ENCODE peak calls at places on chromosomes 2 and 18, in nine cellular contexts. One of them, this sample, is unnamed.
A peak's percentile ranks its signal among the peaks of the same experiment; 100 is the strongest.

GRCh38 chr18:55343396-55344073 is 244.5 kb downstream of the TCF4 start:
- DNase-seq in CD4-positive, alpha-beta memory T cell: no peak
- DNase-seq in IMR-90: peak; percentile 64
- DNase-seq in lower lobe of right lung: no peak
- DNase-seq in fibroblast of lung: peak; percentile 48
- DNase-seq in left ventricle myocardium inferior: no peak
- DNase-seq in prostate gland: no peak
- DNase-seq in kidney: no peak
- DNase-seq in adrenal gland: no peak
- DNase-seq in this sample: no peak

GRCh38 chr2:191845248-191845715 is 1.6 kb downstream of the CAVIN2 start:
- DNase-seq in CD4-positive, alpha-beta memory T cell: no peak
- DNase-seq in IMR-90: no peak
- DNase-seq in lower lobe of right lung: peak; percentile 53
- DNase-seq in fibroblast of lung: no peak
- DNase-seq in left ventricle myocardium inferior: peak; percentile 66
- DNase-seq in prostate gland: no peak
- DNase-seq in kidney: peak; percentile 75
- DNase-seq in adrenal gland: no peak
- DNase-seq in this sample: no peak

GRCh38 chr2:177251165-177251542 is 13.4 kb downstream of the NFE2L2 start:
- DNase-seq in CD4-positive, alpha-beta memory T cell: no peak
- DNase-seq in IMR-90: no peak
- DNase-seq in lower lobe of right lung: no peak
- DNase-seq in fibroblast of lung: no peak
- DNase-seq in left ventricle myocardium inferior: no peak
- DNase-seq in prostate gland: no peak
- DNase-seq in kidney: no peak
- DNase-seq in adrenal gland: no peak
- DNase-seq in this sample: no peak

GRCh38 chr18:42113529-42114191 is 158.6 kb downstream of the PIK3C3 start:
- DNase-seq in CD4-positive, alpha-beta memory T cell: peak; percentile 2
- DNase-seq in IMR-90: peak; percentile 39
- DNase-seq in lower lobe of right lung: no peak
- DNase-seq in fibroblast of lung: peak; percentile 52
- DNase-seq in left ventricle myocardium inferior: no peak
- DNase-seq in prostate gland: no peak
- DNase-seq in kidney: no peak
- DNase-seq in adrenal gland: no peak
- DNase-seq in this sample: no peak

GRCh38 chr2:209113030-209113429 is 310.8 kb upstream of the MAP2 start:
- DNase-seq in CD4-positive, alpha-beta memory T cell: no peak
- DNase-seq in IMR-90: no peak
- DNase-seq in lower lobe of right lung: no peak
- DNase-seq in fibroblast of lung: no peak
- DNase-seq in left ventricle myocardium inferior: no peak
- DNase-seq in prostate gland: no peak
- DNase-seq in kidney: no peak
- DNase-seq in adrenal gland: no peak
- DNase-seq in this sample: no peak

GRCh38 chr2:215660687-215661086 is 224.8 kb upstream of the FN1 start:
- DNase-seq in CD4-positive, alpha-beta memory T cell: no peak
- DNase-seq in IMR-90: peak; percentile 98
- DNase-seq in lower lobe of right lung: no peak
- DNase-seq in fibroblast of lung: peak; percentile 98
- DNase-seq in left ventricle myocardium inferior: no peak
- DNase-seq in prostate gland: no peak
- DNase-seq in kidney: no peak
- DNase-seq in adrenal gland: no peak
- DNase-seq in this sample: no peak

GRCh38 chr2:43519711-43520221 is 76.1 kb downstream of the THADA start:
- DNase-seq in CD4-positive, alpha-beta memory T cell: no peak
- DNase-seq in IMR-90: peak; percentile 97
- DNase-seq in lower lobe of right lung: no peak
- DNase-seq in fibroblast of lung: peak; percentile 99
- DNase-seq in left ventricle myocardium inferior: no peak
- DNase-seq in prostate gland: peak; percentile 82
- DNase-seq in kidney: peak; percentile 60
- DNase-seq in adrenal gland: no peak
- DNase-seq in this sample: no peak

GRCh38 chr2:164044637-164045036 is 308.8 kb upstream of the FIGN start:
- DNase-seq in CD4-positive, alpha-beta memory T cell: no peak
- DNase-seq in IMR-90: no peak
- DNase-seq in lower lobe of right lung: no peak
- DNase-seq in fibroblast of lung: peak; percentile 37
- DNase-seq in left ventricle myocardium inferior: peak; percentile 41
- DNase-seq in prostate gland: no peak
- DNase-seq in kidney: no peak
- DNase-seq in adrenal gland: no peak
- DNase-seq in this sample: no peak

GRCh38 chr18:5103286-5103685 is 93.8 kb downstream of the AKAIN1 start:
- DNase-seq in CD4-positive, alpha-beta memory T cell: no peak
- DNase-seq in IMR-90: no peak
- DNase-seq in lower lobe of right lung: no peak
- DNase-seq in fibroblast of lung: no peak
- DNase-seq in left ventricle myocardium inferior: no peak
- DNase-seq in prostate gland: no peak
- DNase-seq in kidney: no peak
- DNase-seq in adrenal gland: no peak
- DNase-seq in this sample: no peak

GRCh38 chr2:72605836-72606442 is 219.9 kb downstream of the EXOC6B start:
- DNase-seq in CD4-positive, alpha-beta memory T cell: no peak
- DNase-seq in IMR-90: peak; percentile 39
- DNase-seq in lower lobe of right lung: no peak
- DNase-seq in fibroblast of lung: no peak
- DNase-seq in left ventricle myocardium inferior: no peak
- DNase-seq in prostate gland: no peak
- DNase-seq in kidney: no peak
- DNase-seq in adrenal gland: no peak
- DNase-seq in this sample: no peak

DNA sequence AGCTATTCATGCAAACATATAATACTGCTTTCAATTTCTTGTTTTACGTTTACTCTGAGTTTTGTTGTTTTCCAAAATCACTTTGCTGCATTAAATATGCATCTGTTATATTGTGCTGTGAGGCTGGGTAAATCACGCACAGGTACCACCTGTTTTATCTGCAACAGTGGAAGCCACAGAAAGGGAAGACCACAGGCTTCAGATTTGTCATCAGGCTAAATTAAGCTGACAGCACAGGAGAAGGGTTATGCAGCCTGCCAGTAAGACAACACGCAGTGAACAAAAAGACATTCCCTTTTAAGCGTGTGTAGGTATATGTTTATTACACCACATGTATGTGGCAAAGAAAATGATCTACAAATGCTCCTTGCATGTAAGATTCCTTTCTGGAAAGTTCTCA is 38.2 kb downstream of the ZNF516 start:
- DNase-seq in CD4-positive, alpha-beta memory T cell: no peak
- DNase-seq in IMR-90: no peak
- DNase-seq in lower lobe of right lung: no peak
- DNase-seq in fibroblast of lung: peak; percentile 63
- DNase-seq in left ventricle myocardium inferior: no peak
- DNase-seq in prostate gland: no peak
- DNase-seq in kidney: no peak
- DNase-seq in adrenal gland: no peak
- DNase-seq in this sample: no peak
- H3K4me3 ChIP-seq in CD4-positive, alpha-beta memory T cell: no peak overlapping the region
- H3K4me3 ChIP-seq in IMR-90: no peak overlapping the region
- H3K4me3 ChIP-seq in lower lobe of right lung: no peak overlapping the region
- H3K4me3 ChIP-seq in fibroblast of lung: no peak overlapping the region
- H3K4me3 ChIP-seq in left ventricle myocardium inferior: no peak overlapping the region
- H3K4me3 ChIP-seq in prostate gland: no peak overlapping the region
- H3K4me3 ChIP-seq in kidney: no peak overlapping the region
- H3K4me3 ChIP-seq in adrenal gland: no peak overlapping the region
- H3K4me3 ChIP-seq in this sample: no peak overlapping the region

GRCh38 chr2:73986085-73986680 is 1.5 kb downstream of the TET3 start:
- DNase-seq in CD4-positive, alpha-beta memory T cell: peak; percentile 39
- DNase-seq in IMR-90: no peak
- DNase-seq in lower lobe of right lung: no peak
- DNase-seq in fibroblast of lung: no peak
- DNase-seq in left ventricle myocardium inferior: no peak
- DNase-seq in prostate gland: no peak
- DNase-seq in kidney: no peak
- DNase-seq in adrenal gland: no peak
- DNase-seq in this sample: no peak
- H3K4me1 ChIP-seq in CD4-positive, alpha-beta memory T cell: peaks cover 71% of the 10 kb centered on the region
- H3K4me1 ChIP-seq in IMR-90: peaks cover 24% of the 10 kb centered on the region
- H3K4me1 ChIP-seq in lower lobe of right lung: peaks cover 75% of the 10 kb centered on the region
- H3K4me1 ChIP-seq in fibroblast of lung: peaks cover 8% of the 10 kb centered on the region
- H3K4me1 ChIP-seq in left ventricle myocardium inferior: peaks cover 64% of the 10 kb centered on the region
- H3K4me1 ChIP-seq in prostate gland: peaks cover 25% of the 10 kb centered on the region
- H3K4me1 ChIP-seq in kidney: peaks cover 38% of the 10 kb centered on the region
- H3K4me1 ChIP-seq in adrenal gland: peaks cover 45% of the 10 kb centered on the region
- H3K4me1 ChIP-seq in this sample: peaks cover 41% of the 10 kb centered on the region

GRCh38 chr2:170716851-170717598 is 1.9 kb downstream of the SP5 start:
- DNase-seq in CD4-positive, alpha-beta memory T cell: peak; percentile 32
- DNase-seq in IMR-90: peak; percentile 5
- DNase-seq in lower lobe of right lung: peak; percentile 67
- DNase-seq in fibroblast of lung: peak; percentile 29
- DNase-seq in left ventricle myocardium inferior: peak; percentile 23
- DNase-seq in prostate gland: no peak
- DNase-seq in kidney: peak; percentile 75
- DNase-seq in adrenal gland: no peak
- DNase-seq in this sample: no peak
- H3K4me3 ChIP-seq in CD4-positive, alpha-beta memory T cell: no peak overlapping the region
- H3K4me3 ChIP-seq in IMR-90: no peak overlapping the region
- H3K4me3 ChIP-seq in lower lobe of right lung: peak overlapping the region; percentile 66
- H3K4me3 ChIP-seq in fibroblast of lung: no peak overlapping the region
- H3K4me3 ChIP-seq in left ventricle myocardium inferior: peak overlapping the region; percentile 70
- H3K4me3 ChIP-seq in prostate gland: peak overlapping the region; percentile 44
- H3K4me3 ChIP-seq in kidney: peak overlapping the region; percentile 8
- H3K4me3 ChIP-seq in adrenal gland: no peak overlapping the region
- H3K4me3 ChIP-seq in this sample: peak overlapping the region; percentile 29

DNA sequence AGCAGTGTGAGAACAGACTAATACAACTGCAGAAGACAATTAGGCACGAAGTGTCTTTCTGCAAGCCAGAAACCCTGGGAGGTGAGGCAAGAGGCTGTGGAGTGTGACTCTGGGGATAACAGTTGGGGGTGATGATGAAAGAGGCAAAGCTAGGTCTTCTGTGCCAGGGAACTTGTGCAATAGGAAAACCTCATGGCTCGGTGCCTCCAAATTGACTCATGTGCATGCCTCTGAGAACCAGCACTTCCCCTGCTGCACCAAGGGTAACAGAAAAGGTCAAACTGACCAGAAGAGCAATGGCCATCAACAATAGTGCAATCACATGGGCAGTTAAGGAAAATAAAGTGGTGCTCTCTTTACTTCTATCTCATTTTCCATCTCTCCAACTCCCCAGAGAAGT is 136.4 kb downstream of the SCG2 start:
- DNase-seq in CD4-positive, alpha-beta memory T cell: no peak
- DNase-seq in IMR-90: peak; percentile 96
- DNase-seq in lower lobe of right lung: peak; percentile 71
- DNase-seq in fibroblast of lung: peak; percentile 98
- DNase-seq in left ventricle myocardium inferior: peak; percentile 76
- DNase-seq in prostate gland: peak; percentile 19
- DNase-seq in kidney: peak; percentile 88
- DNase-seq in adrenal gland: peak; percentile 93
- DNase-seq in this sample: no peak
- H3K4me1 ChIP-seq in CD4-positive, alpha-beta memory T cell: no peaks in the 10 kb centered on the region
- H3K4me1 ChIP-seq in IMR-90: peaks cover 13% of the 10 kb centered on the region
- H3K4me1 ChIP-seq in lower lobe of right lung: peaks cover 10% of the 10 kb centered on the region
- H3K4me1 ChIP-seq in fibroblast of lung: peaks cover 9% of the 10 kb centered on the region
- H3K4me1 ChIP-seq in left ventricle myocardium inferior: no peaks in the 10 kb centered on the region
- H3K4me1 ChIP-seq in prostate gland: no peaks in the 10 kb centered on the region
- H3K4me1 ChIP-seq in kidney: no peaks in the 10 kb centered on the region
- H3K4me1 ChIP-seq in adrenal gland: peaks cover 10% of the 10 kb centered on the region
- H3K4me1 ChIP-seq in this sample: no peaks in the 10 kb centered on the region

DNA sequence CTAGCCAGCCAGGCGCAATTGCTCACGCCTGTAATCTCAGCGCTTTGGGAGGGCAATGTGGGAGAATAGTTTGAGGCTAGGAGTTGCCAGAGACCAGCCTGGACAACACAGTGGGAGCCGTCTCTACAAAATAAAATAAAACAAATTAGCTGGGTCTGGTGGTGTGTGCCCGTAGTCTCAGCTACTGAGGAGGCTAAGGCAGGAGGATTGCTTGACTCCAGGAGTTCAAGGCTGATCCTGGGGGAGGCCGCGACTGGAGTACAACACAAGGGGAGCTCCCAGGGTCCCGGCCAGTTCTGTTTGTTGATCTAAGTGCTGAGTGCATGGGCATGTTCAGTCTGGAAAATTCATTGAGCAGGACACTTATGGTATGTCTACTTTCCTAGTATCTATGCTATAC is 2.6 kb downstream of the ST3GAL5 start:
- DNase-seq in CD4-positive, alpha-beta memory T cell: no peak
- DNase-seq in IMR-90: no peak
- DNase-seq in lower lobe of right lung: no peak
- DNase-seq in fibroblast of lung: no peak
- DNase-seq in left ventricle myocardium inferior: no peak
- DNase-seq in prostate gland: no peak
- DNase-seq in kidney: peak; percentile 63
- DNase-seq in adrenal gland: no peak
- DNase-seq in this sample: no peak
- H3K4me3 ChIP-seq in CD4-positive, alpha-beta memory T cell: no peak overlapping the region
- H3K4me3 ChIP-seq in IMR-90: no peak overlapping the region
- H3K4me3 ChIP-seq in lower lobe of right lung: peak overlapping the region; percentile 86
- H3K4me3 ChIP-seq in fibroblast of lung: no peak overlapping the region
- H3K4me3 ChIP-seq in left ventricle myocardium inferior: peak overlapping the region; percentile 89
- H3K4me3 ChIP-seq in prostate gland: no peak overlapping the region
- H3K4me3 ChIP-seq in kidney: no peak overlapping the region
- H3K4me3 ChIP-seq in adrenal gland: no peak overlapping the region
- H3K4me3 ChIP-seq in this sample: no peak overlapping the region

DNA sequence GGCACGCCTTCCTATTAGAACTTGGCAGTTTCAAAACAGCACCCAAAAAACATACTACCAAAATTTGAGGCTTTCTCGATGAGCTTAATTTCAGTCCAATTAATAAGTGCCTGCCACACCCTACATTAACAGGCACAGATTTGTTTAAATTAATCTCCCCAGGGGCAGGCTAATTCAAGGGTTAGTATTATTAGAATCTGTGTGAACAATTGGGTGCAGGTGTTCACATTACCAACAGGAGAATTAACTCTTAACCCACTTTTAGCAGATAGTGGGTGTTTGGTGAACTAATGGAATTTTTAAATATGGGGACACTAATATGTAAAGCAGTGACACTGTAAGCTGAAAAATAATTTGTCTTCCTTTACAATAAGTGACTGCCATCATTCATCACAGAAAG is 4.1 kb downstream of the MBD2 start:
- DNase-seq in CD4-positive, alpha-beta memory T cell: no peak
- DNase-seq in IMR-90: no peak
- DNase-seq in lower lobe of right lung: no peak
- DNase-seq in fibroblast of lung: no peak
- DNase-seq in left ventricle myocardium inferior: no peak
- DNase-seq in prostate gland: no peak
- DNase-seq in kidney: no peak
- DNase-seq in adrenal gland: no peak
- DNase-seq in this sample: no peak
- H3K4me1 ChIP-seq in CD4-positive, alpha-beta memory T cell: peaks cover 70% of the 10 kb centered on the region
- H3K4me1 ChIP-seq in IMR-90: no peaks in the 10 kb centered on the region
- H3K4me1 ChIP-seq in lower lobe of right lung: peaks cover 48% of the 10 kb centered on the region
- H3K4me1 ChIP-seq in fibroblast of lung: no peaks in the 10 kb centered on the region
- H3K4me1 ChIP-seq in left ventricle myocardium inferior: peaks cover 78% of the 10 kb centered on the region
- H3K4me1 ChIP-seq in prostate gland: peaks cover 8% of the 10 kb centered on the region
- H3K4me1 ChIP-seq in kidney: peaks cover 9% of the 10 kb centered on the region
- H3K4me1 ChIP-seq in adrenal gland: peaks cover 53% of the 10 kb centered on the region
- H3K4me1 ChIP-seq in this sample: peaks cover 15% of the 10 kb centered on the region